ENCODE peak calls at places on chromosomes 13 and 19, in ten cellular contexts. N is GM23248, T is transverse colon, K is cardiac muscle cell, Z is H9, W is HL-60, E is Karpas-422, Y is neuronal stem cell, G is AG04450, S is suprapubic skin. U is an unnamed sample.

GRCh38 chr13:99956473-99957349 is 14.9 kb downstream of the ZIC5 start:
- DNase-seq in E (no peak), G (no peak), T (no peak), Y (no peak), N (peak; percentile 28), S (peak; percentile 73), K (peak; percentile 24), W (no peak), Z (peak; percentile 56), U (no peak)

GRCh38 chr19:53980553-53981407 is 10.7 kb upstream of the CACNG6 start:
- DNase-seq in S (no peak), K (peak; percentile 72), Z (peak; percentile 95), W (no peak), N (peak; percentile 38), G (no peak), T (no peak), Y (no peak), E (no peak), U (no peak)

GRCh38 chr13:39734952-39735351 is 79.5 kb downstream of the COG6 start:
- DNase-seq in G (no peak), N (no peak), E (no peak), Z (no peak), T (no peak), S (no peak), Y (no peak), K (no peak), W (no peak), U (no peak)

GRCh38 chr13:34522818-34523217 is 419.3 kb upstream of the NBEA start:
- DNase-seq in W (no peak), G (no peak), Y (no peak), Z (no peak), K (no peak), S (no peak), E (no peak), T (no peak), N (no peak), U (no peak)

GRCh38 chr13:44972956-44973581 is 16.2 kb downstream of the NUFIP1 start:
- DNase-seq in N (peak; percentile 74), Z (no peak), G (no peak), K (peak; percentile 55), W (no peak), S (no peak), E (no peak), T (no peak), Y (no peak), U (no peak)

GRCh38 chr13:101942038-101942437 is 459.8 kb downstream of the FGF14 start:
- DNase-seq in E (peak; percentile 80), Z (no peak), S (no peak), N (peak; percentile 59), K (peak; percentile 66), G (no peak), T (peak; percentile 19), Y (peak; percentile 54), W (no peak), U (no peak)

GRCh38 chr13:108828053-108828806 is 198.8 kb downstream of the MYO16 start:
- DNase-seq in Y (no peak), E (no peak), N (no peak), Z (no peak), G (no peak), S (no peak), T (no peak), K (no peak), W (no peak), U (no peak)

GRCh38 chr19:2479556-2480194 is 3.7 kb downstream of the GADD45B start:
- DNase-seq in T (no peak), S (no peak), Y (no peak), G (no peak), W (no peak), E (peak; percentile 53), N (peak; percentile 53), Z (no peak), K (no peak), U (no peak)

GRCh38 chr13:111275995-111276618 is 44.3 kb upstream of the TEX29 start:
- DNase-seq in W (no peak), S (no peak), N (no peak), G (no peak), Z (no peak), K (no peak), T (no peak), Y (no peak), E (no peak), U (no peak)

GRCh38 chr13:51832471-51833152 is 12.4 kb downstream of the TMEM272 start:
- DNase-seq in G (no peak), Z (peak; percentile 46), Y (no peak), N (peak; percentile 58), T (peak; percentile 26), E (peak; percentile 98), S (no peak), K (peak; percentile 28), W (peak; percentile 42), U (no peak)

GRCh38 chr13:18954254-18954653 is 227.4 kb downstream of the TUBA3C start:
- DNase-seq in E (no peak), Y (no peak), G (no peak), N (no peak), T (no peak), K (no peak), W (no peak), S (no peak), Z (no peak), U (no peak)

GRCh38 chr19:51391073-51391611 is 751 bp upstream of the C19orf84 start:
- DNase-seq in Y (no peak), N (no peak), T (no peak), E (no peak), Z (no peak), W (no peak), G (no peak), K (no peak), S (no peak), U (no peak)

GRCh38 chr13:28755546-28755870 is 36.7 kb upstream of the SLC46A3 start:
- DNase-seq in Z (no peak), N (no peak), W (no peak), E (no peak), Y (no peak), G (no peak), S (no peak), K (no peak), T (no peak), U (no peak)

GRCh38 chr13:95185311-95185710 is 115.9 kb downstream of the ABCC4 start:
- DNase-seq in T (no peak), Z (no peak), N (no peak), W (no peak), K (no peak), E (no peak), Y (no peak), G (no peak), S (no peak), U (no peak)

GRCh38 chr19:33241530-33242101 is 16.0 kb upstream of the SLC7A10 start:
- DNase-seq in S (no peak), K (no peak), Y (no peak), W (no peak), E (peak; percentile 53), N (peak; percentile 83), Z (no peak), G (no peak), T (peak; percentile 33), U (no peak)

GRCh38 chr13:81639984-81640582 is 1299.2 kb upstream of the SPRY2 start:
- DNase-seq in W (no peak), Y (no peak), S (no peak), N (no peak), E (peak; percentile 48), K (no peak), T (no peak), Z (no peak), G (no peak), U (no peak)

GRCh38 chr13:110774490-110774889 is 61.0 kb downstream of the ING1 start:
- DNase-seq in K (no peak), Z (no peak), Y (no peak), S (no peak), W (no peak), G (no peak), N (no peak), E (no peak), T (no peak), U (no peak)

DNA sequence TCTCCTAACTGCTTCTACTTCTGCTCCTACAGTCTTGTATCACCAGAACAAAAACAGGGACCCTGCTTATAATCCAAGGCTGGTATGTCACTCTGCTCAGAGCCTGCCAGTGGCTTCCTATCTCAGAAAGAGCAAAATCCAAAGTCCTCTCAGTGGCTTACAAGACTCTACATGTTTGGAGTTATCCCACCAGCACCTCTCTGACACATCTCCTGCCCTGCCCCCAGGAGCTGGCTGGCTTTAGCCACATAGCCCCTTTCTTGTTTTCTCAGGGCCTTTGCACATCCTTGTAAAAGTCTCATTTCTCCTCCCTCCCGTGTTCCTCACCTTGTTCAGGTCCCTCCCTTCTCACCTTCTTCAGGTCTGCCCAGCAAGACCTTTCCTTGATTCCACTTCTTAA is 2.2 kb upstream of the KCTD12 start:
- DNase-seq in W (no peak), Y (no peak), N (no peak), Z (no peak), K (peak; percentile 8), T (no peak), G (no peak), E (no peak), S (no peak), U (no peak)
- H3K27ac ChIP-seq in W (no peak overlapping the region), Y (no peak overlapping the region), N (no peak overlapping the region), Z (no peak overlapping the region), K (no peak overlapping the region), T (no peak overlapping the region), G (no peak overlapping the region), E (no peak overlapping the region), S (no peak overlapping the region), U (no peak overlapping the region)

GRCh38 chr13:47545630-47546029 is 455.4 kb downstream of the SUCLA2 start:
- DNase-seq in G (no peak), K (no peak), N (peak; percentile 46), Z (no peak), E (no peak), T (no peak), Y (no peak), W (no peak), S (no peak), U (no peak)
- H3K27ac ChIP-seq in G (no peak overlapping the region), K (no peak overlapping the region), N (no peak overlapping the region), Z (no peak overlapping the region), E (no peak overlapping the region), T (peak overlapping the region; percentile 12), Y (no peak overlapping the region), W (no peak overlapping the region), S (no peak overlapping the region), U (no peak overlapping the region)

GRCh38 chr19:5934779-5935472 is 20.9 kb downstream of the CAPS start:
- DNase-seq in S (no peak), W (no peak), K (no peak), Z (no peak), G (peak; percentile 84), Y (no peak), N (peak; percentile 92), T (no peak), E (no peak), U (no peak)
- H3K27ac ChIP-seq in S (peak overlapping the region; percentile 68), W (no peak overlapping the region), K (no peak overlapping the region), Z (no peak overlapping the region), G (peak overlapping the region; percentile 98), Y (no peak overlapping the region), N (peak overlapping the region; percentile 93), T (peak overlapping the region; percentile 65), E (no peak overlapping the region), U (no peak overlapping the region)

DNA sequence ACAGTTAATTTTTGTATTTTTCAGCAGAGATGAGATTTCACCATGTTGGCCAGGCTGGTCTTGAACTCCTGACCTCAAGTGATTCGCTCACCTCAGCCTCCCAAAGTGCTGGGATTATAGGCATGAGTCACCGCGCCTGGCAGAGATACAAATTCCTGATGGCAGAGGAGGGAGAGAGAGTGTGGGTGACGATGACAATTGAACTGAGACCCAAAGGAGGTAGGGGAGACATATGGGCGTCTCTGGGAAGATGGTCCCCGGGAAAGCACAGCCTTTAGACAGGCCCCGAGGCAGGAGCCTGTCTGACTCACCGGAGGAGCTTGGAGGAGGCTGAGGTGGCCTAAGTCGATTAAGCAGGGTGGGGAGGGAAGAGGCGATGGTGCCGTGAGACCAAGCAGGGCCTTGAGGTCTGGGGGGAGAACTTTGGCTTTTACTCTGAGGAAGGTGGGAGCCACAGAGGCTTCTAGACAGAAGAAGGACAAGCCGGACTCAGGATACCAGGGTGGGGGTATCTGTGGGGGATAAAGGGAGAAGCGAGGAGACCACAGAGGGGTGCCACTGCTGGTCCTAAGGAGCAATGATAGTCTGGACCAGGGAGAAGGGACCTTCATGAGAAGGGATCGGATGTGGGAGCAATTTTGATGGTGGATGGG is 38.2 kb downstream of the ARRDC2 start:
- DNase-seq in Z (no peak), K (no peak), G (no peak), Y (no peak), W (no peak), T (peak; percentile 15), E (no peak), N (peak; percentile 91), S (no peak), U (no peak)
- H3K27ac ChIP-seq in Z (no peak overlapping the region), K (no peak overlapping the region), G (no peak overlapping the region), Y (no peak overlapping the region), W (no peak overlapping the region), T (no peak overlapping the region), E (no peak overlapping the region), N (peak overlapping the region; percentile 72), S (peak overlapping the region; percentile 40), U (no peak overlapping the region)